ENCODE peak calls at places on chromosomes 6 and 20, in ten cellular contexts. A, J, C, S, I, V, H, O, K and W are unnamed samples.

GRCh38 chr6:110020888-110021287 is 42.8 kb downstream of the GPR6 start:
- DNase-seq in J (no peak), H (no peak), C (no peak), K (peak; percentile 17), S (no peak), O (no peak), V (no peak), A (no peak), I (no peak), W (no peak)

GRCh38 chr6:48087448-48087847 is 23.5 kb downstream of the PTCHD4 start:
- DNase-seq in A (peak; percentile 43), J (peak; percentile 62), K (peak; percentile 14), H (no peak), V (no peak), O (no peak), I (no peak), S (no peak), C (peak; percentile 71), W (no peak)

GRCh38 chr20:40864470-40864869 is 164.2 kb upstream of the TOP1 start:
- DNase-seq in S (no peak), V (no peak), C (no peak), O (no peak), A (no peak), K (no peak), J (no peak), H (no peak), I (no peak), W (no peak)

GRCh38 chr20:52340036-52340634 is 148.6 kb upstream of the ZFP64 start:
- DNase-seq in I (no peak), K (no peak), V (peak; percentile 52), C (peak; percentile 4), J (peak; percentile 1), H (no peak), S (no peak), O (no peak), A (peak; percentile 12), W (no peak)

GRCh38 chr6:148329568-148330299 is 12.9 kb upstream of the SASH1 start:
- DNase-seq in V (no peak), I (no peak), K (no peak), S (no peak), C (peak; percentile 86), H (no peak), J (peak; percentile 86), A (peak; percentile 63), O (no peak), W (no peak)

GRCh38 chr20:49856904-49857303 is 44.3 kb downstream of the SLC9A8 start:
- DNase-seq in S (no peak), I (no peak), O (no peak), K (no peak), C (no peak), J (no peak), A (no peak), V (no peak), H (no peak), W (no peak)

GRCh38 chr6:168297643-168298042 is 21.9 kb downstream of the DACT2 start:
- DNase-seq in S (no peak), C (no peak), K (no peak), O (peak; percentile 67), A (no peak), J (no peak), H (no peak), V (no peak), I (no peak), W (no peak)

GRCh38 chr20:52081791-52082190 is 109.8 kb downstream of the ZFP64 start:
- DNase-seq in C (no peak), K (no peak), S (no peak), J (no peak), A (no peak), O (no peak), V (no peak), I (no peak), H (no peak), W (no peak)

GRCh38 chr6:46011241-46012085 is 4.2 kb downstream of the CLIC5 start:
- DNase-seq in C (no peak), A (no peak), V (peak; percentile 49), J (no peak), S (no peak), H (no peak), I (peak; percentile 39), O (no peak), K (peak; percentile 93), W (no peak)

GRCh38 chr6:166466178-166467122 is 83.7 kb upstream of the MPC1 start:
- DNase-seq in C (peak; percentile 81), J (peak; percentile 91), A (no peak), I (no peak), K (no peak), H (no peak), O (no peak), S (no peak), V (no peak), W (no peak)

GRCh38 chr6:41584668-41585205 is 38.6 kb downstream of the FOXP4 start:
- DNase-seq in I (no peak), O (peak; percentile 91), V (no peak), H (peak; percentile 49), C (no peak), A (no peak), K (no peak), S (no peak), J (no peak), W (no peak)
- TF ChIP-seq CTCF in I (no peak), O (no peak), V (no peak), H (no peak), C (no peak), A (no peak), K (no peak), S (no peak), J (no peak), W (no peak)

GRCh38 chr6:138404666-138405337 is 779 bp downstream of the HEBP2 start:
- DNase-seq in A (peak; percentile 26), K (no peak), C (peak; percentile 29), S (peak; percentile 25), O (peak; percentile 63), H (peak; percentile 33), V (no peak), J (no peak), I (peak; percentile 23), W (peak; percentile 33)

GRCh38 chr6:138403324-138403800 is 661 bp upstream of the HEBP2 start:
- DNase-seq in O (peak; percentile 64), A (no peak), S (peak; percentile 61), C (peak; percentile 29), K (peak; percentile 30), H (peak; percentile 54), V (peak; percentile 39), J (peak; percentile 20), I (peak; percentile 11), W (peak; percentile 43)

GRCh38 chr6:138406443-138406842 is 2.4 kb downstream of the HEBP2 start:
- DNase-seq in H (no peak), J (no peak), I (no peak), V (peak; percentile 10), C (no peak), O (no peak), S (no peak), A (no peak), K (no peak), W (no peak)

GRCh38 chr6:138403801-138404665 is at the start of gene HEBP2:
- DNase-seq in J (peak; percentile 82), A (peak; percentile 96), I (peak; percentile 93), O (peak; percentile 99), C (peak; percentile 89), S (peak; percentile 92), H (peak; percentile 97), K (peak; percentile 95), V (peak; percentile 95), W (peak; percentile 88)

DNA sequence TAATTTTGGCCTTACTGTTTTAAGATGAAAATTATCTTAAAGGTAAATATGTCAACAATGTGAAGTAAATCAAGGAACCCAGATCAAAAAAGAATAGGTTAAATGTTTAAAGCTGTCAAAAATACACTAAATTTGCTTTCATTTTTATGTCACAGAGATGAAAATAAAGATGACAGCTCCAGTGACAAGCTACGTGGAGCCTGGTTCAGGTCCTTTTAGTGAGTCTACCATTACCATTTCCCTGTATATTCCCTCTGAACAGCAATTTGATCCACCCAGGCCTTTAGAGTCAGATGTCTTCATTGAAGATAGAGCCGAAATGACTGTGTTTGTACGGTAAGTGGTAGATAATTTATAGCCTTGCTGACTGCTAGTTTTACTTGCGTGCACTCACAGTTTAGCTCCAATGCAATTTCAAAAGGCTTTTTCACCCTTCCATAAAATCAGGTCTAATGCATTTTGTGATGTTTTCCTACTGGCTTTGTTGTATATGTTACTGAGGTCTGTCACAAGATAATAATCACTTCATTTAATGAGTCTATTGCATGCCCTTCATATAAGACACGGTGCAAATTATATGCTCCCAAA is 1.9 kb downstream of the HEBP2 start:
- DNase-seq in J (no peak), I (no peak), C (no peak), H (no peak), V (no peak), O (no peak), K (no peak), A (no peak), S (no peak), W (no peak)
- TF ChIP-seq CTCF in J (no peak), I (no peak), C (no peak), H (no peak), V (no peak), O (no peak), K (no peak), A (no peak), S (no peak), W (no peak)

DNA sequence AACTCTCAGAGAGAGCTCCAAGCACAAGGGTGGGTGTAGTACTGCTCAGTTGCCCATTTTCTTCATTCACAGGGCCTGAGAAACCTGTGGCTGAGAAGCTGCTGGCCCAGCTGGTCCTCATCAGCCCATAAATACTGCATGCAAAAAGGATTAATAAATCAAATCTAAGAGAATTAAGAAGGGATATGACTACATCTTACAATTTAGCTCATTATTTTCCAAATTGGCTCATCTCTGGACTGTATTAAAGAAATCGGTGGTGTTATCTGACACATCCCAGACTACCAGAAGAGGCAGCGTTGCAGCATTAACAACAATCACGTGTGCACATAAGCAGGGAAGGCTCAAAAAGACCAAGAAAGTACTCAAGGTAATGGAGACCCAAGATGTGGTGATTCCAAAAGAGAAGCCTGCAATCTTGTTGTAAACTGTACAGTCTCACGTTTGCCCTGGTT is 90.7 kb downstream of the CD24 start:
- DNase-seq in I (no peak), A (peak; percentile 17), K (no peak), H (no peak), V (no peak), S (no peak), C (no peak), O (no peak), J (no peak), W (no peak)
- TF ChIP-seq CTCF in I (no peak), A (peak; percentile 11), K (no peak), H (no peak), V (no peak), S (no peak), C (no peak), O (no peak), J (no peak), W (no peak)

DNA sequence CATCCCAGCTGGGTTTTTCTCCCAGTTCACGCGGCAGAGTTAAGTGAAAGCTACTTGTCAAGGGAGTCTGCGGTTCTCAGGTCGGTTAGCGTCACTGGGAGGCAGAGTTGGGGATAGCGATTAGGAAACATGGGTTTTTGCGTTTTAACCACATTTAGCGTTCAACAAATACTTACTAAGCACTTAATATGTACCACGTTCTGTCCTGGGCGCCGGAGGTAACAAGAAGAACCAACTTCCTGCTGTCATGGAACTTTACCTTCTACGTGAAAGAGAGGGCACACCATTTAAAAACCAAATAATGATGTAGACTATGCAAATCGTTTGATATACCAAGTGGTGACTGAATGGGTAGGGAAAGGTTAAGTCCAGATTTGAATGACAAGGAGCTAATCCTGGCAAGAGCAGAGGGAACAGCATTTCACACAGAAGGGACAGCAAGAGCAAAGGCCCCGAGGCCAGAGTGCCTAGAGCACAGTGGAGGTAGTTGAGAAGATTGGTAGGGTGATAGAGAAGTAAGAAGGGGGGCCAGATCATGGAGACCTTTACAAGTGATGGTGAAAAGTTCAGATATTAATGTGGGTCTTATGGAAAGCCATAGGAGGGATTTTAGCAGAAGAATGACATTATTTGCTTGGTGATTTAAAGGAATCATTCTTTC is 740 bp downstream of the RIOK1 start:
- DNase-seq in J (no peak), S (no peak), H (no peak), O (no peak), K (no peak), A (no peak), I (no peak), C (no peak), V (no peak), W (no peak)
- TF ChIP-seq CTCF in J (no peak), S (no peak), H (no peak), O (no peak), K (peak; percentile 3), A (peak; percentile 7), I (no peak), C (no peak), V (no peak), W (no peak)